ENCODE peak calls at places on chromosomes 12 and 14, in eight cellular contexts. B is GM23248; U is endothelial cell of umbilical vein; D is heart right ventricle; T is IMR-90; W is effector memory CD4-positive, alpha-beta T cell; N is fibroblast of lung; Z is prostate gland. C is an unnamed sample. For H3K4me1 and H3K36me3, the result is how much of the 10 kb centered on the place peaks cover.

GRCh38 chr14:81366884-81367283 is 33.2 kb downstream of the STON2 start:
- DNase-seq in B (no peak), U (no peak), D (no peak), T (no peak), W (no peak), N (no peak), Z (no peak), C (no peak)

GRCh38 chr12:88993655-88994054 is 358.6 kb downstream of the DUSP6 start:
- DNase-seq in B (peak), U (peak), D (no peak), T (peak), W (no peak), N (peak), Z (peak), C (no peak)

GRCh38 chr12:124463341-124463861 is 104.0 kb downstream of the NCOR2 start:
- DNase-seq in B (no peak), U (no peak), D (peak), T (no peak), W (no peak), N (no peak), Z (no peak), C (peak)

GRCh38 chr12:75366629-75367028 is 24.3 kb upstream of the GLIPR1L2 start:
- DNase-seq in B (peak), U (peak), D (no peak), T (peak), W (no peak), N (peak), Z (no peak), C (peak)

GRCh38 chr12:75177997-75178396 is 31.6 kb downstream of the KCNC2 start:
- DNase-seq in B (peak), U (peak), D (no peak), T (peak), W (no peak), N (peak), Z (no peak), C (peak)

GRCh38 chr12:95605087-95605486 is 53.8 kb upstream of the USP44 start:
- DNase-seq in B (peak), U (peak), D (no peak), T (peak), W (no peak), N (peak), Z (no peak), C (no peak)

GRCh38 chr12:47576256-47576655 is 129.6 kb downstream of the RPAP3 start:
- DNase-seq in B (no peak), U (no peak), D (no peak), T (no peak), W (no peak), N (no peak), Z (no peak), C (no peak)

GRCh38 chr12:19186722-19187661 is 57.5 kb downstream of the PLEKHA5 start:
- DNase-seq in B (peak), U (peak), D (no peak), T (peak), W (no peak), N (peak), Z (peak), C (no peak)

GRCh38 chr14:89855961-89856360 is 98.6 kb downstream of the EFCAB11 start:
- DNase-seq in B (peak), U (peak), D (no peak), T (peak), W (no peak), N (peak), Z (no peak), C (no peak)

GRCh38 chr12:48810817-48811453 is 7.4 kb upstream of the CACNB3 start:
- DNase-seq in B (peak), U (peak), D (no peak), T (peak), W (no peak), N (peak), Z (no peak), C (no peak)

GRCh38 chr12:43109626-43110345 is 442.2 kb downstream of the ADAMTS20 start:
- DNase-seq in B (peak), U (no peak), D (no peak), T (no peak), W (no peak), N (no peak), Z (no peak), C (no peak)

GRCh38 chr14:86626530-86626929 is 1096.6 kb downstream of the FLRT2 start:
- DNase-seq in B (no peak), U (no peak), D (no peak), T (peak), W (no peak), N (no peak), Z (no peak), C (no peak)

GRCh38 chr12:117284160-117284559 is 77.3 kb downstream of the NOS1 start:
- DNase-seq in B (no peak), U (no peak), D (no peak), T (no peak), W (no peak), N (no peak), Z (peak), C (peak)

GRCh38 chr12:15522574-15523187 is 200.4 kb downstream of the PTPRO start:
- DNase-seq in B (peak), U (peak), D (no peak), T (peak), W (no peak), N (peak), Z (peak), C (no peak)

GRCh38 chr12:107651867-107652449 is 33.6 kb upstream of the PWP1 start:
- DNase-seq in B (no peak), U (no peak), D (no peak), T (peak), W (no peak), N (no peak), Z (no peak), C (no peak)

GRCh38 chr14:92486881-92487280 is 26.7 kb upstream of the RIN3 start:
- DNase-seq in B (no peak), U (no peak), D (no peak), T (peak), W (no peak), N (peak), Z (no peak), C (no peak)

GRCh38 chr12:583251-583869 is 79.9 kb downstream of the NINJ2 start:
- DNase-seq in B (no peak), U (no peak), D (peak), T (no peak), W (no peak), N (no peak), Z (no peak), C (peak)

GRCh38 chr14:40113671-40114070 is 681.4 kb upstream of the FBXO33 start:
- DNase-seq in B (no peak), U (no peak), D (no peak), T (no peak), W (no peak), N (no peak), Z (no peak), C (no peak)

GRCh38 chr12:57898308-57898970 is 42.9 kb upstream of the ATP23 start:
- DNase-seq in B (peak), U (peak), D (no peak), T (peak), W (no peak), N (no peak), Z (no peak), C (peak)

GRCh38 chr14:81211844-81212243 is 8.9 kb downstream of the GTF2A1 start:
- DNase-seq in B (peak), U (peak), D (peak), T (peak), W (no peak), N (peak), Z (no peak), C (no peak)

GRCh38 chr12:23029185-23029584 is 404.2 kb downstream of the ETNK1 start:
- DNase-seq in B (no peak), U (no peak), D (no peak), T (no peak), W (no peak), N (no peak), Z (no peak), C (no peak)

GRCh38 chr12:14714437-14714836 is 18.0 kb upstream of the GUCY2C start:
- DNase-seq in B (no peak), U (no peak), D (no peak), T (no peak), W (no peak), N (no peak), Z (no peak), C (no peak)

GRCh38 chr12:130127527-130127908 is 34.7 kb upstream of the FZD10 start:
- DNase-seq in B (peak), U (no peak), D (no peak), T (no peak), W (no peak), N (no peak), Z (no peak), C (no peak)

GRCh38 chr14:69808919-69809808 is 12.1 kb upstream of the SLC10A1 start:
- DNase-seq in B (no peak), U (no peak), D (no peak), T (no peak), W (no peak), N (no peak), Z (no peak), C (no peak)
- H3K4me1 ChIP-seq in B (under half), U (under half), D (under half), T (under half), W (under half), N (under half), Z (under half), C (under half)

GRCh38 chr14:71071042-71071441 is 163.8 kb downstream of the PCNX1 start:
- DNase-seq in B (no peak), U (no peak), D (no peak), T (no peak), W (no peak), N (no peak), Z (no peak), C (no peak)

GRCh38 chr14:71078481-71078880 is 171.2 kb downstream of the PCNX1 start:
- DNase-seq in B (peak), U (no peak), D (no peak), T (no peak), W (no peak), N (no peak), Z (no peak), C (no peak)

DNA sequence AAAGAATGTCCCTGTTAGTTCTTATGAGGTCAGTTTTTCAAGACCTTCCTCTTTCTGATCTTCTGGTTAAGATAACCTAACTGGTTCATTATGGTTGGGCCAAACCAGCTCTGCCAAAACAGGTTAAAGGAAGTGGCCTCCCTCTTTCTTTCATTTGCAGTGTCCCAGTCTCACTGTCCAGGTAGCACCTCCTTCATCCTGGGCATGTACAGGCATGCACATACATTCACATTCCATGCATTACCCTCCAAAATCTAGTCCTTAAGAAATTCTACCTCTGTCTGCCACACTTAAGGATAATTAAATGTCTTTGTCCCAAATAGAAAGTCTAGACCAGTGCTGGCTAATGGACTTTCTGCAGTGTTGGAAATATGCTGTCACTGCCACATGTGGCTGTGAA is 169.2 kb downstream of the PCNX1 start:
- DNase-seq in B (no peak), U (no peak), D (no peak), T (no peak), W (no peak), N (no peak), Z (no peak), C (no peak)
- H3K36me3 ChIP-seq in B (half or more), U (under half), D (half or more), T (under half), W (half or more), N (under half), Z (under half), C (under half)

DNA sequence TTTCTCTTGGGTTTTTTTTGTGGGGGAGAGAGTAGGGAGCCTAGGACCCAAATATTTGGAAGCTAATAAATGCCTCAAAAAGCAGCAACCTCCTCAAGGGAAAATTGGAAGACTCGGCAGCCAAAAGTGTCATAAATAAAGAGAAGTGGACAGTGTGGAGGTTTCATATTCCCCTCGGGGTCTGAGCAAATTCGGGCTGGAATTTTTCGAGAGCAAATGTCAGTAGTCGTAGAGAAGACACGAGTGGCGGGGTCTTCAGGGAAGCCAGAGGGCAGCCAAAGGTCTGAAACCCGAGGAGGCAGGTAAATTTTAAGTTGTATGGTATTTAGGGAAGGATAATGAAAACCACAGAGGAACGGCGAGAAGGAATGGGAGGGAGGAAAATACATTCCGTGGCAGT is 13.1 kb downstream of the BCL11B start:
- DNase-seq in B (no peak), U (no peak), D (no peak), T (no peak), W (no peak), N (no peak), Z (no peak), C (no peak)
- H3K4me1 ChIP-seq in B (under half), U (under half), D (under half), T (under half), W (half or more), N (under half), Z (under half), C (under half)

GRCh38 chr12:38838211-38838850 is 67.1 kb downstream of the CPNE8 start:
- DNase-seq in B (no peak), U (no peak), D (no peak), T (no peak), W (no peak), N (no peak), Z (no peak), C (no peak)
- H3K36me3 ChIP-seq in B (under half), U (under half), D (under half), T (under half), W (under half), N (under half), Z (under half), C (under half)

GRCh38 chr12:120231316-120232011 is 30.6 kb upstream of the RPLP0 start:
- DNase-seq in B (peak), U (peak), D (no peak), T (peak), W (peak), N (peak), Z (no peak), C (peak)
- H3K4me1 ChIP-seq in B (half or more), U (half or more), D (half or more), T (half or more), W (half or more), N (half or more), Z (half or more), C (half or more)

GRCh38 chr14:103693514-103693913 is 21.7 kb downstream of the XRCC3 start:
- DNase-seq in B (no peak), U (no peak), D (no peak), T (no peak), W (no peak), N (no peak), Z (peak), C (no peak)

GRCh38 chr14:103694572-103695026 is 20.7 kb downstream of the XRCC3 start:
- DNase-seq in B (no peak), U (no peak), D (no peak), T (no peak), W (no peak), N (no peak), Z (no peak), C (no peak)

GRCh38 chr14:103690332-103690731 is 24.9 kb downstream of the XRCC3 start:
- DNase-seq in B (no peak), U (no peak), D (no peak), T (no peak), W (no peak), N (no peak), Z (no peak), C (no peak)

GRCh38 chr14:103692871-103693270 is 22.4 kb downstream of the XRCC3 start:
- DNase-seq in B (no peak), U (no peak), D (no peak), T (no peak), W (no peak), N (no peak), Z (peak), C (no peak)

DNA sequence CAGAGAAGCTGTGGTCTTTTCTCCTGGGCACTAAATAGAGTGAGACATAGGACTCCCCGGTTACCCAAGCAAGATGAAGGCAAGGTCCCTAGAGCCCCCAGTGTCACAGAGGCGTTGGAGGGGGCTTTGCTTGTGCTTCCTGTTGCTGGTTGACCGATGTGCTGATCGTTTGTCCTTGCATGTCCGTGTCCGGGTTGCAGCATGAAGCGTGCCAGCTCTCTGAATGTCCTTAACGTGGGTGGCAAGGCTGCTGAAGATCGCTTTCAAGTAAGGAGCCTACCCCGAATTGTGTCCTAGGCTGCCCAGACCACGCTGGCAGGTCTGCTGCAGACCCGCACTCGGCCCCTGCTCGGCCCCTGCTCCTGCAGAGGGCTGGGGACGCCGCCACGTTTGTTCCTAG is 23.1 kb downstream of the XRCC3 start:
- DNase-seq in B (no peak), U (no peak), D (no peak), T (no peak), W (no peak), N (no peak), Z (no peak), C (no peak)
- H3K36me3 ChIP-seq in B (half or more), U (under half), D (half or more), T (under half), W (under half), N (under half), Z (under half), C (under half)

DNA sequence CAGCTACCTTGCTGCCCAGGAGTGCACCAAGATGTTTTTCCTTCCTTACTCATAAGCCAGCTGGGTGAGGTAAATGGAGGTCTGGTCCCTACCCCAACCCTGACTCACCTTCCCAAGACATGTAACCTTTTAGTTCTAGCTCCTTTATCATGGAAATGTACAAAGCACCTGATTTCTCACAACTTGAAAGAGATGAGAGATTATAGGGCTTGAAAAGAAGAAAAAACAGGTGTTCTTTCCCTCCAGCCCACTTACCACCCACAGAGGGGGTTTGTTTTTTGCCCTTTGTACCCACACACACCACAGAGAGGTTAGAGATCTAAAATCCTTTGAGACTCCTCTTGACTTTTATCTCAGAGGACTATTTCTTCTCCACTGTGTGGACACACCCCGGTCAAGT is 21.1 kb downstream of the PLXNC1 start:
- DNase-seq in B (no peak), U (no peak), D (no peak), T (no peak), W (no peak), N (no peak), Z (no peak), C (no peak)
- H3K4me1 ChIP-seq in B (under half), U (under half), D (under half), T (under half), W (under half), N (under half), Z (under half), C (under half)